ENCODE peak calls at places on chromosomes 4 and X, in eight cellular contexts. J, R, F, M, T, S, P and Z are unnamed samples.

GRCh38 chrX:96685205-96686099 is 810 bp downstream of the DIAPH2 start:
- DNase-seq in J (peak), R (peak), F (peak), M (peak), T (peak), S (peak), P (peak), Z (no peak)

GRCh38 chr4:55682295-55682694 is 46.2 kb upstream of the NMU start:
- DNase-seq in J (no peak), R (no peak), F (no peak), M (no peak), T (no peak), S (no peak), P (no peak), Z (no peak)

GRCh38 chr4:89751416-89751815 is 85.5 kb downstream of the SNCA start:
- DNase-seq in J (no peak), R (no peak), F (no peak), M (no peak), T (no peak), S (no peak), P (no peak), Z (no peak)

GRCh38 chr4:129602447-129602846 is 506.5 kb downstream of the C4orf33 start:
- DNase-seq in J (no peak), R (no peak), F (no peak), M (no peak), T (no peak), S (no peak), P (no peak), Z (no peak)

GRCh38 chrX:87571965-87572364 is 54.4 kb downstream of the KLHL4 start:
- DNase-seq in J (no peak), R (no peak), F (no peak), M (no peak), T (no peak), S (no peak), P (no peak), Z (no peak)

GRCh38 chrX:152958047-152958446 is 35.9 kb downstream of the PNMA5 start:
- DNase-seq in J (no peak), R (no peak), F (no peak), M (peak), T (no peak), S (no peak), P (no peak), Z (peak)

GRCh38 chrX:4239650-4240540 is 526.4 kb upstream of the PRKX start:
- DNase-seq in J (no peak), R (no peak), F (no peak), M (no peak), T (no peak), S (no peak), P (no peak), Z (no peak)

GRCh38 chr4:78922207-78922606 is 17.0 kb downstream of the PAQR3 start:
- DNase-seq in J (no peak), R (no peak), F (no peak), M (no peak), T (no peak), S (no peak), P (no peak), Z (no peak)

GRCh38 chr4:76708986-76709385 is 189.0 kb downstream of the SOWAHB start:
- DNase-seq in J (no peak), R (peak), F (no peak), M (no peak), T (no peak), S (no peak), P (no peak), Z (no peak)

DNA sequence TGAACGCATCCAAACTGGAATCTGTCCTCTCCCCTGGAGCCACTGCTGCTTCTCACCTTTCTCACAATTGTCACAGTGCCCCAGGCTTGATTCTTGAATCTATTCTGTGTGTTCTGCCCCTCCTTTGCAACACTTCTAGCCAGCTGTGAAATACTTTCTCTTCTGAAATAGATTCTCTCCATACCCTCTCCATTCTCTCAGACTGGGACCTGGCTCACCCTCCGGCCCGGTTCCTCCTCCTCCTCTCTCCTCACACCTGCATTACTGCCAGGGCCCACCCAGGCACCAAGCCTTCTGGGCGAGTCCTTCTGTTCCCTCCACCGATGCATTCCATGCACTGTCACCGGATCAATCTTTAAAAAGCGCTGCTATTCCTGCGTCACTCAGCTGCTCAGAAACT is 336.1 kb downstream of the UNC5C start:
- DNase-seq in J (no peak), R (no peak), F (no peak), M (no peak), T (no peak), S (no peak), P (no peak), Z (no peak)
- H3K27ac ChIP-seq in J (no peak), R (no peak), F (no peak), M (no peak), T (peak), S (no peak), P (no peak), Z (peak)

GRCh38 chrX:13939741-13940597 is 89.7 kb downstream of the GEMIN8 start:
- DNase-seq in J (no peak), R (no peak), F (no peak), M (no peak), T (no peak), S (no peak), P (no peak), Z (no peak)

GRCh38 chrX:13938766-13939530 is 90.7 kb downstream of the GEMIN8 start:
- DNase-seq in J (no peak), R (peak), F (no peak), M (no peak), T (no peak), S (no peak), P (no peak), Z (no peak)

GRCh38 chrX:13937370-13938052 is 92.2 kb downstream of the GEMIN8 start:
- DNase-seq in J (no peak), R (no peak), F (peak), M (peak), T (no peak), S (no peak), P (no peak), Z (no peak)

GRCh38 chrX:13936804-13937203 is 92.9 kb downstream of the GEMIN8 start:
- DNase-seq in J (no peak), R (no peak), F (no peak), M (no peak), T (no peak), S (no peak), P (no peak), Z (no peak)

DNA sequence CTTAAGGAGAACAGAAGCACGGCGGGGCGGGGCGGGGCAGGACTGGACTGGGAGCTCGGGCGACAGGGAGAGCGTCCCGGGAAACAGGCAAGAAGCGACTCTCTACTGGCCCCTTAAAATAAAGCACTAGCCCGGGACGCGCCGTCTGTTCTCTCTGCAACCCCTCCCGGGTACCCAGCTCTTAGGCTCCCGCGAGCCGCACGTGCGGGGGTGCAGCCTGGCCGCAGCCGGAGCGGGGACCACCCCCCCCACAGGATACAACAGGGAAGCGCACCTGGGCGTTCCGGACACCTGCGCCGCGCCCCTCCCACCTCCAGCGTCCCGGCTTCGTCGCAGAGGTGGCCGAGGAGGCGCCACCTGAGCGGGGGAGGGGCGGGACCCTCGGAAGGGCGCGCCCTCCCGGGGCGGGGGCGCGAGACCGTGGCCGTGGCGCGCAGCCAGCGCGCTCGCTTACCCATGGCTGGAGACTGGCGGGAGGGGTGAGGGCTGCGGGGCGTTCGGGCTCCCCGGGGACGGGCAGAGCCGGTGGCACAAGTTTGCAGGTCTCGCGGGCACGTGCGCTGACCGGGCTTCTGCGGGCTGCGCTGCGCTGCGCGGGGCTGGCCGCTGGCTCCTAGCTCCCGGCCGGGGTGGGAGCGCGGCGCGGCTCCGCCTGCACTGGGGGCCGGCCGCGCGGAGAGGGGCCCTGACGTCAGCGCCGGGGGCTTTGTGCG is 91.5 kb downstream of the GEMIN8 start:
- DNase-seq in J (no peak), R (peak), F (no peak), M (peak), T (peak), S (no peak), P (no peak), Z (peak)
- H3K27ac ChIP-seq in J (peak), R (peak), F (no peak), M (no peak), T (peak), S (no peak), P (peak), Z (peak)

DNA sequence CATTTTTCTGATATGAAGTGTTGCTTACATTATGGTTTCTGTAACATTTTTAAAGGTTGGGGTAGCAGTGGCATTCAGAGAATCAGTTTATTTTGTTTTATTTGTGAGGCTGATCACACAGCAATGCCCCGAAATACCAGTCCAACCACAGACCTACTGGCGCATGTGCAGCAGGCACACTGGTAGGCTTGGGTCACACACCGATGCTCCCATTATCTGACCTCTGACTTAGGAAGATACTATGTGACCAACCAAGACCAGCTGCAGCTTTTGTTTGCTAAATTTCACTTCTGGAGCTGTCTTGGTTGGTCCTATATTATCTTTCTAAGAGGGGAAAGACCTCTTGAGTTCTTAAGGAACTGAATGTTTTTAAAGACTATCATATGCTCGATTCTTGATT is 18.7 kb downstream of the PGM2 start:
- DNase-seq in J (no peak), R (no peak), F (no peak), M (no peak), T (no peak), S (no peak), P (no peak), Z (no peak)
- H3K27ac ChIP-seq in J (no peak), R (no peak), F (no peak), M (no peak), T (no peak), S (no peak), P (no peak), Z (no peak)

DNA sequence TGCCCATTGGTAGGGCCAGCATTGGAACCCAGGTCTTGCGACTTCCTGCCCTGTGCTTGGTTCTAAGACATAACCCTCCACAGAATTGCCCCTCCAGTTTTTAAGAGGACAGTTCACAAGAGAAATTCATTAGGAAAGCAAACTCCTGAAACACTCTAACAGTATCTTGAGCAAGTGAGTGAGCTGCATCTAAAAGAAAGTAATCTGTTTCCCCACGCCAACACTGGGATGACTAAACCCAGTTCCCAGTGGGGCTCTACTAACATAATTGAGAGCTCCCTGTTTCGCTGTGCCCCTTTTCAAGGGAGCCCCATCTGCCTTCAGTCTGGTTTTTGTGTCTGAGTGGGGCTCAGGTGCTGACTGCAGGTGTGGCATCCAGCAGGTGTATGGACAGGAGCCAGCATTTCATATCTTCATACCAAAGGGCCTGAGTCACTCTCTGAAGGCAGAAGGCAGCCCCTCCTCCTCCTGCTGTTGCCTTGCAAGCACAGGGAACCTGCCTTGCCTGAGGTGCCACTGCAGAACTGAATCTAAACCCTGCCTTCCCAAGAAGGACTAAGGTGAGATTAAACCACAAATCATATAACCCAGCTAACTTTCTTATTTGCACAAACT is 8.0 kb downstream of the AMOT start:
- DNase-seq in J (no peak), R (no peak), F (no peak), M (peak), T (no peak), S (no peak), P (no peak), Z (no peak)
- H3K27ac ChIP-seq in J (no peak), R (no peak), F (no peak), M (no peak), T (no peak), S (no peak), P (no peak), Z (no peak)

GRCh38 chr4:159552979-159553768 is 450.3 kb downstream of the RAPGEF2 start:
- DNase-seq in J (no peak), R (no peak), F (no peak), M (no peak), T (no peak), S (no peak), P (no peak), Z (no peak)
- H3K27ac ChIP-seq in J (no peak), R (no peak), F (no peak), M (no peak), T (no peak), S (no peak), P (no peak), Z (no peak)